ENCODE peak calls at places on chromosome 5, in four cellular contexts. X, O, K and L are unnamed samples.

GRCh38 chr5:173629628-173630027 is 13.2 kb upstream of the BOD1 start:
- DNase-seq in O (peak), X (no peak), K (no peak), L (no peak)

GRCh38 chr5:57033503-57033902 is 81.6 kb upstream of the MIER3 start:
- DNase-seq in K (no peak), O (no peak), X (no peak), L (no peak)

GRCh38 chr5:149079883-149080282 is 17.0 kb upstream of the SH3TC2 start:
- DNase-seq in K (no peak), X (peak), O (no peak), L (no peak)

GRCh38 chr5:143758750-143759149 is 53.2 kb upstream of the HMHB1 start:
- DNase-seq in X (no peak), K (no peak), O (no peak), L (no peak)

GRCh38 chr5:14743601-14744295 is 79.2 kb downstream of the OTULIN start:
- DNase-seq in K (no peak), X (peak), O (no peak), L (no peak)

GRCh38 chr5:148748702-148749101 is 77.7 kb upstream of the ADRB2 start:
- DNase-seq in O (no peak), K (no peak), X (no peak), L (no peak)

GRCh38 chr5:127951791-127952190 is 131.8 kb upstream of the SLC12A2 start:
- DNase-seq in O (no peak), X (no peak), K (no peak), L (no peak)

GRCh38 chr5:93595420-93596136 is 12.6 kb downstream of the NR2F1 start:
- DNase-seq in O (no peak), K (no peak), X (no peak), L (no peak)

GRCh38 chr5:141484499-141485304 is at the start of gene PCDHGC4:
- DNase-seq in X (peak), K (no peak), O (no peak), L (no peak)

GRCh38 chr5:32326216-32326772 is 13.6 kb upstream of the MTMR12 start:
- DNase-seq in K (no peak), O (no peak), X (no peak), L (no peak)

GRCh38 chr5:72280655-72281069 is 39.4 kb downstream of the MRPS27 start:
- DNase-seq in O (peak), K (no peak), X (peak), L (no peak)

GRCh38 chr5:173743641-173744343 is 127.3 kb upstream of the BOD1 start:
- DNase-seq in O (peak), X (no peak), K (no peak), L (peak)

GRCh38 chr5:119301210-119301609 is 54.6 kb upstream of the TNFAIP8 start:
- DNase-seq in O (no peak), K (no peak), X (no peak), L (no peak)

GRCh38 chr5:98309785-98310566 is 463.5 kb upstream of the RGMB start:
- DNase-seq in O (no peak), X (peak), K (no peak), L (no peak)

GRCh38 chr5:59757442-59757841 is 136.1 kb downstream of the PDE4D start:
- DNase-seq in X (no peak), K (no peak), O (no peak), L (peak)

GRCh38 chr5:145198871-145199270 is 636.3 kb downstream of the PRELID2 start:
- DNase-seq in K (no peak), O (no peak), X (no peak), L (no peak)

GRCh38 chr5:65034782-65035181 is 266.1 kb downstream of the CWC27 start:
- DNase-seq in X (no peak), O (peak), K (no peak), L (no peak)

GRCh38 chr5:176856746-176857145 is 42.4 kb downstream of the HK3 start:
- DNase-seq in K (no peak), X (no peak), O (no peak), L (no peak)

GRCh38 chr5:34684281-34684979 is 28.3 kb downstream of the RAI14 start:
- DNase-seq in O (no peak), K (no peak), X (peak), L (no peak)

GRCh38 chr5:36407396-36407795 is 105.7 kb upstream of the RANBP3L start:
- DNase-seq in O (no peak), X (no peak), K (no peak), L (no peak)

GRCh38 chr5:168477060-168477459 is 9.2 kb upstream of the RARS1 start:
- DNase-seq in K (no peak), X (no peak), O (no peak), L (no peak)

GRCh38 chr5:145999208-145999607 is 62.8 kb downstream of the SH3RF2 start:
- DNase-seq in K (no peak), X (no peak), O (no peak), L (no peak)

GRCh38 chr5:103393131-103393754 is 134.7 kb downstream of the MACIR start:
- DNase-seq in K (no peak), X (no peak), O (no peak), L (no peak)

GRCh38 chr5:97266576-97266975 is 83.5 kb upstream of the RIOK2 start:
- DNase-seq in X (peak), K (no peak), O (no peak), L (no peak)

GRCh38 chr5:87836696-87837095 is 424.0 kb upstream of the CCNH start:
- DNase-seq in X (no peak), K (no peak), O (no peak), L (no peak)

GRCh38 chr5:2215059-2215458 is 332.3 kb upstream of the IRX4 start:
- DNase-seq in X (no peak), O (no peak), K (no peak), L (no peak)

GRCh38 chr5:55994502-55994997 is at the start of gene IL6ST:
- DNase-seq in O (no peak), K (peak), X (peak), L (peak)

GRCh38 chr5:112063878-112064615 is 307.1 kb upstream of the NREP start:
- DNase-seq in X (no peak), O (no peak), K (no peak), L (no peak)

GRCh38 chr5:459562-460412 is 16.8 kb downstream of the EXOC3 start:
- DNase-seq in X (no peak), O (peak), K (peak), L (no peak)

GRCh38 chr5:148820778-148821395 is 5.5 kb upstream of the ADRB2 start:
- DNase-seq in O (no peak), X (peak), K (no peak), L (peak)

GRCh38 chr5:126450388-126450787 is 27.2 kb downstream of the GRAMD2B start:
- DNase-seq in X (no peak), K (no peak), O (no peak), L (peak)

GRCh38 chr5:83760579-83760978 is 39.9 kb upstream of the HAPLN1 start:
- DNase-seq in X (no peak), K (no peak), O (no peak), L (no peak)

GRCh38 chr5:150402226-150402773 is 10.4 kb downstream of the CD74 start:
- DNase-seq in O (no peak), K (no peak), X (no peak), L (no peak)

GRCh38 chr5:17441351-17441750 is 56.7 kb upstream of the TAF11L2 start:
- DNase-seq in K (no peak), O (no peak), X (no peak), L (no peak)

GRCh38 chr5:95823738-95824609 is 1.4 kb upstream of the GLRX start:
- DNase-seq in O (no peak), X (peak), K (peak), L (peak)

GRCh38 chr5:178940569-178941360 is at the start of gene ZNF454:
- DNase-seq in K (peak), O (no peak), X (peak), L (peak)
- H3K27ac ChIP-seq in K (peak), O (no peak), X (no peak), L (no peak)

DNA sequence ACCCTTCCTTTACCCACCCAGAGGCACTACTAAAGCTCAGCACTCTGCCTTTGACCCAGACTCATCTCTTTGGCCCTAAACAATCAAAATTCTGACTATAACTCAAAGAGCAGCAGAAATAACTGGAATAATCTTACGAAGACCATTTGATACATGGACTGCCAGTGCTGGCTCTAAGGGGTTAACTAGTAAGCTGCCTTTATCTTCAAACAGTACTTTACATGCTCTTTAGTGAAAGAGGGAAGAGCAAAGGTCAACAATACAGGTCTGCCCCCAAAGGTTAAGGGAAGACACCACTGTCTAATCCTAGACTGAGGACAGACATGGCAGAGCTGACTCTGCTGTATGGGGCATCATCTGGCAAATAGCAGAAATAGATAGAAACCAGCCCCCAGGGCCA is 45.8 kb downstream of the NRG2 start:
- DNase-seq in K (no peak), O (no peak), X (no peak), L (no peak)
- H3K27ac ChIP-seq in K (no peak), O (no peak), X (no peak), L (no peak)

DNA sequence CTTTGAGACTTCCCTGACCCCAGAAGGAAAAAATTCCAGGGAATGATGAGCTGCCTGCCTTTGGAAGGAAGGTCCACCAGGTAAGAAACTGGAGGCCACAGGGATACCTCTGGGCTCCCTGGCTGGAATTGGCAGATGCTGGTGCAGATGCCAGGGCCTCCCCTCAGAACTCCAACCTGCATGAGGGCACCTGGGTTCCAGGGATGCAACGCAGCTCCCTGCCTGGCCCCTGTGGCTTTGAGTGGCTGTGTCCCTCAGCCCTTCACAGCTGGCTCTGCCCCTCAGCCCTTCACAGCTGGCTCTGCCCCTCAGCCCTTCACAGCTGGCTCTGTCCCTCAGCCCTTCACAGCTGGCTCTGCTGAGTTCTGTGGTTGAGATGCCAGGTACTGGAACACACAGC is 13.9 kb downstream of the KCNMB1 start:
- DNase-seq in X (no peak), K (no peak), O (no peak), L (no peak)
- H3K27ac ChIP-seq in X (no peak), K (no peak), O (no peak), L (no peak)

GRCh38 chr5:172313877-172314276 is 30.3 kb upstream of the UBTD2 start:
- DNase-seq in X (no peak), K (no peak), O (no peak), L (no peak)
- H3K27ac ChIP-seq in X (no peak), K (no peak), O (no peak), L (no peak)

DNA sequence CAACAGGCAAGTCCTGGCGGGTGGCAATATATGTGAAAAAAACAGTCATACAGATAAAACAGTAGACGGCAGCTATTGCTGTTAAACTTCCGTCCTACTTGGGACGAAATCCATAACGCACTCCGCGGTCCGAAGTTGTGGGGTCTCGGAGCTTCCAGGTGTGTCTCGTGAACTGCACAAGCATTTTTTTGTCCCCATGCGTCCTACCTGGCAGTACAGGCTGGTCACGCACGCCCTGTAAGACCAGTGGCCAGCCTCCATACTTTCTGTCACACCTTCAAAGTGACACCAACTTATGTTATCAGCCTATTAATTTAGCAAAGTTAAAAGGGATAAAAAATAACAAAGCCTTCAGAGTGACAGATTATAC is 51.3 kb downstream of the TGFBI start:
- DNase-seq in O (no peak), X (no peak), K (no peak), L (no peak)
- H3K27ac ChIP-seq in O (no peak), X (no peak), K (no peak), L (no peak)

DNA sequence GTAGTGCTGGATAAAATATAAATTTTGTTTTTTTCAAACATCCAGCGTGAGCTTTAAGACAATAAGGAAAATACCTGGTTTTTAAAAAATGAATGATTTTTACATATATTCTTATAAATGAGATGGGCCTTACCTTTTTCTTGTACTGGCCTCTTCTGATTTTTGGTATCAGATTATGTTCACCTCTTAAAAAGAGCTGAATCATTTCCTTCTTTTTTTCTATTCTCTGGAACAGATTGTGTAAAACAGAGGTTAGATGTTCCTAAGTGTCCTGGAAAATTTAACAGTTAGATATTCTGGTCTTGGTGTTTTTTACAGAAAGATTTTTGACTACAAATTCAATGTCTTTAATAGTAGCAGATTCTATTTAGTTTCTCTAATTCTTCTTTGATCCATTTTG is 74.6 kb downstream of the NDUFAF2 start:
- DNase-seq in O (no peak), X (peak), K (no peak), L (no peak)
- H3K27ac ChIP-seq in O (no peak), X (no peak), K (no peak), L (no peak)

GRCh38 chr5:131608597-131608996 is 26.4 kb downstream of the RAPGEF6 start:
- DNase-seq in K (no peak), X (no peak), O (no peak), L (no peak)

GRCh38 chr5:131609774-131610173 is 25.3 kb downstream of the RAPGEF6 start:
- DNase-seq in X (no peak), K (no peak), O (no peak), L (no peak)

GRCh38 chr5:131607418-131607817 is 27.6 kb downstream of the RAPGEF6 start:
- DNase-seq in O (no peak), X (no peak), K (no peak), L (no peak)

GRCh38 chr5:131610198-131611063 is 24.6 kb downstream of the RAPGEF6 start:
- DNase-seq in K (no peak), X (peak), O (no peak), L (peak)

GRCh38 chr5:131607903-131608540 is 27.0 kb downstream of the RAPGEF6 start:
- DNase-seq in X (no peak), K (no peak), O (no peak), L (no peak)
- H3K27ac ChIP-seq in X (no peak), K (no peak), O (no peak), L (no peak)

GRCh38 chr5:118008779-118009178 is 979.6 kb downstream of the DTWD2 start:
- DNase-seq in O (no peak), K (no peak), X (no peak), L (no peak)
- H3K27ac ChIP-seq in O (no peak), K (no peak), X (no peak), L (no peak)

GRCh38 chr5:82290908-82291307 is 12.8 kb upstream of the RPS23 start:
- DNase-seq in O (no peak), K (no peak), X (no peak), L (no peak)

GRCh38 chr5:82287625-82288024 is 9.5 kb upstream of the RPS23 start:
- DNase-seq in X (no peak), K (no peak), O (no peak), L (no peak)

GRCh38 chr5:82290005-82290404 is 11.9 kb upstream of the RPS23 start:
- DNase-seq in O (no peak), X (no peak), K (no peak), L (no peak)

GRCh38 chr5:82283893-82284292 is 5.7 kb upstream of the RPS23 start:
- DNase-seq in K (no peak), O (no peak), X (no peak), L (no peak)

GRCh38 chr5:82285206-82285605 is 7.1 kb upstream of the RPS23 start:
- DNase-seq in X (no peak), K (no peak), O (no peak), L (no peak)
- H3K27ac ChIP-seq in X (no peak), K (no peak), O (no peak), L (no peak)